ENCODE peak calls at places on chromosomes 11 and 22, in seven cellular contexts. Q is pancreas, S is heart left ventricle, F is thoracic aorta, X is AG09309, V is ovary, Y is upper lobe of right lung. P is an unnamed sample.

GRCh38 chr22:37569009-37569920 is 9.0 kb downstream of the CDC42EP1 start:
- DNase-seq in Q (peak; percentile 97), S (no peak), F (no peak), X (no peak), V (no peak), Y (peak; percentile 87), P (no peak)

GRCh38 chr11:130422251-130422995 is 6.0 kb downstream of the ADAMTS8 start:
- DNase-seq in Q (no peak), S (peak; percentile 3), F (no peak), X (no peak), V (no peak), Y (no peak), P (no peak)

GRCh38 chr11:27998552-27998951 is 109.4 kb downstream of the KIF18A start:
- DNase-seq in Q (no peak), S (no peak), F (no peak), X (no peak), V (no peak), Y (no peak), P (no peak)

GRCh38 chr11:65492387-65492636 is 6.5 kb upstream of the MALAT1 start:
- DNase-seq in Q (no peak), S (no peak), F (no peak), X (no peak), V (no peak), Y (no peak), P (no peak)

GRCh38 chr22:32199961-32200360 is 4.9 kb downstream of the RFPL2 start:
- DNase-seq in Q (no peak), S (no peak), F (no peak), X (no peak), V (no peak), Y (no peak), P (no peak)

GRCh38 chr11:92453055-92453454 is 228.4 kb downstream of the FAT3 start:
- DNase-seq in Q (no peak), S (no peak), F (no peak), X (peak; percentile 34), V (no peak), Y (no peak), P (peak; percentile 15)

GRCh38 chr11:61696602-61697001 is 16.4 kb downstream of the DAGLA start:
- DNase-seq in Q (no peak), S (no peak), F (no peak), X (no peak), V (no peak), Y (no peak), P (no peak)

GRCh38 chr22:30422481-30423295 is 2.9 kb upstream of the MTFP1 start:
- DNase-seq in Q (peak; percentile 61), S (peak; percentile 89), F (peak; percentile 72), X (peak; percentile 81), V (peak; percentile 63), Y (peak; percentile 80), P (peak; percentile 82)

GRCh38 chr11:266676-267439 is 11.3 kb upstream of the NLRP6 start:
- DNase-seq in Q (no peak), S (peak; percentile 30), F (no peak), X (no peak), V (no peak), Y (no peak), P (no peak)

GRCh38 chr11:82261367-82261766 is 472.3 kb downstream of the FAM181B start:
- DNase-seq in Q (no peak), S (no peak), F (no peak), X (no peak), V (no peak), Y (no peak), P (no peak)

GRCh38 chr11:72736452-72737069 is 15.6 kb downstream of the ARAP1 start:
- DNase-seq in Q (no peak), S (peak; percentile 67), F (no peak), X (no peak), V (no peak), Y (peak; percentile 88), P (no peak)

GRCh38 chr11:91293119-91293518 is 931.5 kb upstream of the FAT3 start:
- DNase-seq in Q (no peak), S (no peak), F (no peak), X (no peak), V (no peak), Y (no peak), P (no peak)

GRCh38 chr11:19738124-19738523 is 25.5 kb downstream of the NAV2 start:
- DNase-seq in Q (no peak), S (no peak), F (no peak), X (no peak), V (no peak), Y (no peak), P (no peak)

GRCh38 chr22:45200862-45201511 is 37.3 kb downstream of the NUP50 start:
- DNase-seq in Q (no peak), S (no peak), F (no peak), X (no peak), V (no peak), Y (no peak), P (peak; percentile 81)

GRCh38 chr22:38144025-38144405 is 33.5 kb upstream of the BAIAP2L2 start:
- DNase-seq in Q (no peak), S (no peak), F (no peak), X (no peak), V (no peak), Y (peak; percentile 41), P (no peak)

GRCh38 chr11:132718711-132719641 is 813.3 kb downstream of the OPCML start:
- DNase-seq in Q (no peak), S (no peak), F (no peak), X (no peak), V (no peak), Y (no peak), P (peak; percentile 27)

GRCh38 chr11:46277313-46277622 is 194 bp upstream of the CREB3L1 start:
- DNase-seq in Q (no peak), S (no peak), F (no peak), X (no peak), V (peak; percentile 62), Y (no peak), P (no peak)

DNA sequence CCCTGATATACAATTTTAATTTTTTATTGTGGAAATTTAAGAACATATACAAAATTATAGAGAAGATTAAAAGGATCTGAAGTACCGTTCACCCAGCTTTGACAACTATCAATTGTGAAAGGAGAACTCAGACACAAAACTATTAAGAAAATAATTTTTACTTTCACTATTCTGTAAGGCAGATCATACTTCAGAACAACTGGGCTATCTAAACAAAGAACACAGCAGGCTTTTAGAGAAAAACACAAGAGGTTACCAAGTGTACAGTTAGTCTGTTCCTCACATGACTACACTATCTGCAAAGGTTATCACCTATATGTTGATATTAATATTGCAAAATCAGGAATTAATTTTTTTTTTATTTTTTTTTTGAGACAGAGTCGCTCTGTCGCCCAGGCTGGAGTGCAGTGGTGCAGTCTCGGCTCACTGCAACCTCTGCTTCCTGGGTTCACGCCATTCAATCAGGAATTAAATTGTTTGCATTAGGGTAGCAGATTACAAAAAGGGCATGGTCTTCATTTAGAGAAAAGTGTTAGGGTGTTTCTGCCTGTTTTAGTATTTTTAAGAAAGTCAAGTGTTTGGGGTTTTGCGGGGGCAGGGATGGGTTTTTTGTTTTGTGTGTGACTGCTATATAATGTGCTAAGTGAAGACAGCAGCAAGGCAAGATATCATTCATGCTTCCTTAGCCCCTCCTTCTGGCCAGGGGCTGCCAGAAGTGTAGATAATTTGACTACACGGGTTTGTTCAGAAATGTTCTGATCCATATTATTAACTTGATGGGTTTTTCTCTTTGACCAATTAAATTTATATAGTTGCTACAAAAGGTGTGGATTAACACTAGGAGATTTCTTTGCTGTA is 27.6 kb upstream of the SIK2 start:
- DNase-seq in Q (no peak), S (no peak), F (no peak), X (no peak), V (no peak), Y (no peak), P (no peak)
- TF ChIP-seq CTCF in Q (no peak), S (no peak), F (no peak), X (no peak), V (no peak), Y (no peak), P (no peak)

GRCh38 chr22:50525104-50525958 is at the start of gene SCO2:
- DNase-seq in Q (peak; percentile 96), S (peak; percentile 97), F (peak; percentile 82), X (peak; percentile 85), V (peak; percentile 96), Y (peak; percentile 99), P (peak; percentile 91)
- TF ChIP-seq CTCF in Q (no peak), S (peak; percentile 24), F (no peak), X (peak; percentile 45), V (peak; percentile 58), Y (peak; percentile 41), P (peak; percentile 60)

GRCh38 chr11:32586576-32587190 is 3.1 kb downstream of the EIF3M start:
- DNase-seq in Q (no peak), S (no peak), F (no peak), X (no peak), V (no peak), Y (no peak), P (no peak)
- TF ChIP-seq CTCF in Q (no peak), S (no peak), F (no peak), X (peak; percentile 22), V (no peak), Y (no peak), P (peak; percentile 50)

DNA sequence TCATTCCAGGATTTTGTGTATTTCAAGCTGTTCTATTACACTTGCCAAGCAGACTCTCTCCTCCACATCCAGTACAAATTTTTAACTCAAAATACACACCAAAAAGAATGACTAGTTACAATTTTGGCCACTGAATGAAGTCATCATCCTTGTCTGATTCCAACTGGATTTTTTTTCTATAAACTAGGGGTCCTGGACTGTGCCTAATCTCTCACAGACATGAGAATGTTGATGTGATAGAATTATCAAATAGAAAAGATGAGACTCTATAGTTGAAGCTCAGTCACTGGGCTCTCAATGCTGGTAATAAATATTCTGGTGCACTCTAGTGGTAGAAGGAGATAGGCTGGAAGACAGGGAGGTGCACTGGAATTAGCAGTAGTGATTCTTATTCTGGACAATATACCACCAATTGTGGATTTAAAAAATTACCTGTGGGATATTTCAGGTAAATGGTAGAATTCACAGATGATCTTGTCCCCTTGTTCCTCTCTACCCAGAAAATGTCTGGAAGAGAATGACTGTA is 85.7 kb downstream of the FANCF start:
- DNase-seq in Q (no peak), S (no peak), F (no peak), X (no peak), V (no peak), Y (no peak), P (peak; percentile 18)
- TF ChIP-seq CTCF in Q (peak; percentile 13), S (peak; percentile 39), F (no peak), X (peak; percentile 37), V (no peak), Y (peak; percentile 33), P (peak; percentile 76)

GRCh38 chr11:2443406-2443805 is 908 bp downstream of the TRPM5 start:
- DNase-seq in Q (no peak), S (peak; percentile 23), F (no peak), X (no peak), V (no peak), Y (no peak), P (no peak)

GRCh38 chr11:2444301-2445106 is at the start of the genes KCNQ1 and TRPM5:
- DNase-seq in Q (peak; percentile 74), S (peak; percentile 69), F (no peak), X (no peak), V (no peak), Y (peak; percentile 92), P (no peak)

GRCh38 chr11:2442554-2442953 is 1.8 kb downstream of the TRPM5 start:
- DNase-seq in Q (no peak), S (no peak), F (no peak), X (no peak), V (no peak), Y (no peak), P (no peak)

GRCh38 chr11:2445107-2445947 is 519 bp downstream of the KCNQ1 start:
- DNase-seq in Q (no peak), S (peak; percentile 40), F (no peak), X (no peak), V (no peak), Y (peak; percentile 77), P (no peak)

GRCh38 chr11:2443881-2444300 is 423 bp downstream of the TRPM5 start:
- DNase-seq in Q (no peak), S (peak; percentile 25), F (no peak), X (no peak), V (no peak), Y (peak; percentile 73), P (no peak)
- TF ChIP-seq CTCF in Q (no peak), S (no peak), F (no peak), X (no peak), V (no peak), Y (no peak), P (no peak)